ENCODE peak calls at places on chromosomes 3 and 15, in seven cellular contexts. M is H1; J is endodermal cell; H is Panc1; S is effector memory CD4-positive, alpha-beta T cell; Z is astrocyte of the cerebellum; N is iPS DF 6.9. L is an unnamed sample.

GRCh38 chr3:159200176-159200575 is 398.3 kb downstream of the MFSD1 start:
- DNase-seq in H (no peak), N (no peak), S (no peak), M (no peak), Z (peak), J (no peak), L (peak)

GRCh38 chr15:71011503-71012155 is 103.6 kb upstream of the THSD4 start:
- DNase-seq in Z (peak), J (peak), S (no peak), H (peak), N (no peak), M (no peak), L (peak)

GRCh38 chr3:1535361-1535760 is 442.5 kb downstream of the CNTN6 start:
- DNase-seq in S (no peak), M (no peak), Z (no peak), J (no peak), H (no peak), N (no peak), L (no peak)

GRCh38 chr3:195115598-195115905 is 155.4 kb downstream of the XXYLT1 start:
- DNase-seq in Z (no peak), N (no peak), H (no peak), S (no peak), M (no peak), J (no peak), L (no peak)

GRCh38 chr3:59425942-59426341 is 376.1 kb upstream of the CFAP20DC start:
- DNase-seq in J (no peak), N (no peak), Z (no peak), S (peak), H (no peak), M (no peak), L (no peak)

GRCh38 chr3:162142511-162142910 is 645.9 kb downstream of the OTOL1 start:
- DNase-seq in Z (peak), S (no peak), J (no peak), N (no peak), M (no peak), H (no peak), L (peak)

GRCh38 chr15:78640840-78641733 is at the start of gene CHRNB4:
- DNase-seq in M (peak), S (no peak), H (no peak), N (peak), Z (no peak), J (peak), L (no peak)

GRCh38 chr3:51729005-51729633 is 22.3 kb downstream of the GRM2 start:
- DNase-seq in S (no peak), M (no peak), H (no peak), N (no peak), Z (no peak), J (no peak), L (no peak)

GRCh38 chr15:72865486-72865885 is 81.9 kb upstream of the ADPGK start:
- DNase-seq in H (no peak), S (no peak), M (no peak), J (no peak), Z (no peak), N (no peak), L (no peak)

GRCh38 chr15:25481208-25481862 is 42.5 kb upstream of the UBE3A start:
- DNase-seq in Z (peak), S (no peak), N (peak), J (peak), M (peak), H (no peak), L (no peak)

GRCh38 chr3:169227911-169228310 is 435.6 kb downstream of the MECOM start:
- DNase-seq in J (peak), H (no peak), Z (peak), S (no peak), N (no peak), M (no peak), L (no peak)
- H3K4me3 ChIP-seq in J (no peak), H (no peak), Z (no peak), S (no peak), N (no peak), M (no peak), L (no peak)

DNA sequence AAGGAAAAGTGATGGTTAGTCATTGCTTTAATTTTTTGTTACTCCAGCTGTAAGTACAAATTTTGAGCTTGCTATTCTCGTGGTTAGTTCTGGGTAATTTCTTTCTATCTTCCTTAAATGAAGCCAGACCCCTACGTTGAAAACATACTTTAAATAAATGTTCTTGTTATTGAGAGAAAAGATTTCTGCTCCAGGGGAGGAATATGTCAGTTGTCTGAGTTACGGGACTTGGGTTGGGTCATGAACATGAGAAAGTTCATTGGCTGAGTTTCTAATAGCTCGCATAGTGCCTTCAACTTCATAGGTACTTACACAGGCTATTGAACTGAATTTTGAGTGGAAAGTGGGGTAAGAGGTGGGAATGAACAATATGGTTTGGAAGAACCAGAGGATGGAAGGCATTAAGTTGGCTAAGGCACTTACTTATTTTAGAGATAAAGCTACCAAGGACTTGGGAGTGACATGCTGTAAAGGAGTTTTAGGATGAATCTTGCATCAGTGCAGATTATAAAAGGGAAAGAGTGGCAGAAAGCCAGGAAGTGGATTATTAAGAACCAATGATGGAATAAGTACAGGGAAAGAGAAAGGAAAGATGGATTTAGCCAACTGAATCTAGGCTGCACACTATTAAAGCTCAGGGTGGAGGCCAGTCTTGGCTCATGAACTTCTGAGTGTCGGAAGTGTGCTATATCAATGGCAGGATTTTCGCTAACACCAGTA is 1.4 kb downstream of the RPSA start:
- DNase-seq in J (no peak), Z (no peak), M (no peak), H (no peak), N (no peak), S (no peak), L (no peak)
- H3K4me3 ChIP-seq in J (peak), Z (peak), M (peak), H (peak), N (peak), S (no peak), L (peak)

GRCh38 chr15:98778960-98779359 is 130.6 kb downstream of the IGF1R start:
- DNase-seq in S (no peak), Z (no peak), M (no peak), N (no peak), H (no peak), J (no peak), L (no peak)

GRCh38 chr15:98785408-98785795 is 137.1 kb downstream of the IGF1R start:
- DNase-seq in H (no peak), M (no peak), S (no peak), Z (no peak), N (no peak), J (no peak), L (no peak)

GRCh38 chr15:98778263-98778959 is 130.1 kb downstream of the IGF1R start:
- DNase-seq in H (no peak), J (no peak), S (no peak), N (no peak), Z (no peak), M (no peak), L (no peak)

GRCh38 chr15:98779463-98780071 is 131.2 kb downstream of the IGF1R start:
- DNase-seq in S (peak), J (peak), M (peak), H (peak), N (peak), Z (peak), L (no peak)

DNA sequence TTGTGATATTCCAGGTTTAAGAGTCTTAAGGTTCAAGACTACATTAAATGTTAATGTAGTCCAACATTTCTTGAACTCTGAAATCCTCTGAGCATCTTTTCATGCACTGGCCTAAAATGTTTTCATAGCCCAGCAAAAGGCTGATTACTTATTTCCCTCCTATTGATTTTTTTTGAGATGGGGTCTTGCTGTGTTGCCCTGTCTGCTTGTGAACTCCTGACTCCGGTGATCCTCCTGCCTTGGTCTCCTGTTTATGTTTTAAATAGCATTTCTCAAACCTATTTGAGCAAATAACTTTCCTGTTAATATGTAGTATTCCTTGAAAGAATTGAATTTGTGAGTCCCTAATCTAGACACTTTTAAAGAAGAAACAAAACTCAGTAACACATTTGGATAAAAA is 133.5 kb downstream of the IGF1R start:
- DNase-seq in J (no peak), M (no peak), N (no peak), H (no peak), Z (no peak), S (no peak), L (no peak)
- H3K4me3 ChIP-seq in J (no peak), M (no peak), N (no peak), H (no peak), Z (no peak), S (no peak), L (no peak)

GRCh38 chr3:139121513-139122220 is 77.0 kb upstream of the PRR23C start:
- DNase-seq in N (no peak), J (no peak), S (no peak), H (no peak), Z (no peak), M (no peak), L (no peak)

GRCh38 chr3:139120336-139120971 is 75.8 kb upstream of the PRR23C start:
- DNase-seq in M (no peak), S (no peak), Z (peak), H (no peak), J (peak), N (no peak), L (peak)

GRCh38 chr3:139122612-139123011 is 77.9 kb upstream of the PRR23C start:
- DNase-seq in M (no peak), H (no peak), J (no peak), Z (no peak), S (no peak), N (no peak), L (no peak)

GRCh38 chr3:139123377-139124095 is 78.8 kb upstream of the PRR23C start:
- DNase-seq in S (no peak), M (no peak), H (no peak), J (peak), N (no peak), Z (no peak), L (no peak)

GRCh38 chr3:139122221-139122581 is 77.5 kb upstream of the PRR23C start:
- DNase-seq in S (no peak), Z (no peak), H (no peak), N (no peak), M (no peak), J (no peak), L (no peak)
- H3K4me3 ChIP-seq in S (no peak), Z (no peak), H (no peak), N (no peak), M (no peak), J (no peak), L (no peak)

DNA sequence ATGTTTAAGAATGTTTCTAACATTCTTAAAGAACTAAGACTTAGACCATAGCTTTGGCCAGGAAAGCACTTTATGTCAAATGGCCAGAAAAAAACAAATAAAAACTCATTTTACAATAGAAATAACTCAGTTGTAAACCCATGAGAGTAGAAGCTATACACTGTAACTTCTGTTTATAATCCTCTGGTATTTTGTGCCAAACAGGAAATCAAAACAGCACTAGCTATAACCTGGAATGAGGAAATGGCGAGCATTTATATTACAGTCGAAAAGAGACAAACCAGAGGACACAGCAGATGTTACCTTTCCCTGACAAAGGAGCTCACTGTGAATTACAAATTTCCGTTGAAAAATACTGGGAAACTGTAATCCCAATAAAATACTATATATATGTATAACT is 10.3 kb downstream of the GK5 start:
- DNase-seq in J (no peak), M (no peak), N (no peak), Z (no peak), S (no peak), H (no peak), L (no peak)
- H3K4me3 ChIP-seq in J (no peak), M (no peak), N (no peak), Z (no peak), S (no peak), H (no peak), L (no peak)

L was measured in skeletal muscle cell.